ENCODE peak calls at places on chromosomes 2 and 18, in eight cellular contexts. S is thyroid gland; H is H9; F is CD8-positive, alpha-beta memory T cell; L is A172; P is uterus; U is activated naive CD4-positive, alpha-beta T cell; Z is KBM-7. J is an unnamed sample.

GRCh38 chr2:73243884-73244570 is 9.9 kb downstream of the CCT7 start:
- DNase-seq in S (no peak), H (no peak), F (no peak), L (peak), P (no peak), U (no peak), Z (no peak), J (no peak)

GRCh38 chr2:147806846-147807245 is 38.0 kb upstream of the ACVR2A start:
- DNase-seq in S (no peak), H (no peak), F (no peak), L (no peak), P (no peak), U (no peak), Z (no peak), J (no peak)

GRCh38 chr2:105712166-105712915 is 32.4 kb upstream of the NCK2 start:
- DNase-seq in S (no peak), H (no peak), F (no peak), L (peak), P (no peak), U (no peak), Z (no peak), J (no peak)

GRCh38 chr2:2229898-2230817 is 100.9 kb downstream of the MYT1L start:
- DNase-seq in S (no peak), H (no peak), F (no peak), L (peak), P (no peak), U (no peak), Z (no peak), J (no peak)

GRCh38 chr18:24460388-24460787 is at the start of gene HRH4:
- DNase-seq in S (no peak), H (no peak), F (no peak), L (no peak), P (no peak), U (no peak), Z (peak), J (no peak)

GRCh38 chr2:1715184-1716012 is 28.9 kb downstream of the PXDN start:
- DNase-seq in S (no peak), H (no peak), F (no peak), L (no peak), P (peak), U (no peak), Z (no peak), J (no peak)

GRCh38 chr18:79133724-79134123 is 64.5 kb downstream of the ATP9B start:
- DNase-seq in S (no peak), H (no peak), F (no peak), L (no peak), P (no peak), U (no peak), Z (no peak), J (no peak)

GRCh38 chr2:25115902-25116301 is 52.5 kb downstream of the POMC start:
- DNase-seq in S (no peak), H (no peak), F (no peak), L (no peak), P (no peak), U (no peak), Z (no peak), J (no peak)

GRCh38 chr2:188695953-188696352 is 278.2 kb upstream of the COL3A1 start:
- DNase-seq in S (no peak), H (no peak), F (no peak), L (peak), P (no peak), U (no peak), Z (no peak), J (no peak)

GRCh38 chr2:32624813-32625212 is 3.0 kb upstream of the TTC27 start:
- DNase-seq in S (no peak), H (no peak), F (no peak), L (no peak), P (no peak), U (no peak), Z (no peak), J (no peak)

GRCh38 chr2:226796840-226797288 is 2.8 kb downstream of the IRS1 start:
- DNase-seq in S (peak), H (peak), F (no peak), L (no peak), P (peak), U (no peak), Z (no peak), J (peak)

GRCh38 chr2:109098251-109098920 is 30.6 kb upstream of the SH3RF3 start:
- DNase-seq in S (no peak), H (no peak), F (no peak), L (peak), P (no peak), U (no peak), Z (no peak), J (no peak)

GRCh38 chr2:111665011-111665410 is 219.0 kb downstream of the ANAPC1 start:
- DNase-seq in S (no peak), H (no peak), F (no peak), L (no peak), P (no peak), U (no peak), Z (no peak), J (no peak)

GRCh38 chr2:126749537-126749936 is 93.6 kb downstream of the GYPC start:
- DNase-seq in S (no peak), H (no peak), F (no peak), L (no peak), P (no peak), U (no peak), Z (no peak), J (no peak)

GRCh38 chr2:230751062-230751461 is 38.4 kb downstream of the CAB39 start:
- DNase-seq in S (no peak), H (no peak), F (no peak), L (no peak), P (no peak), U (no peak), Z (no peak), J (no peak)

GRCh38 chr2:794554-795244 is 117.5 kb upstream of the TMEM18 start:
- DNase-seq in S (no peak), H (peak), F (no peak), L (no peak), P (no peak), U (no peak), Z (no peak), J (no peak)

GRCh38 chr2:105734762-105735538 is 9.8 kb upstream of the NCK2 start:
- DNase-seq in S (no peak), H (no peak), F (no peak), L (peak), P (no peak), U (no peak), Z (peak), J (no peak)

GRCh38 chr2:73489053-73489452 is 103.4 kb downstream of the ALMS1 start:
- DNase-seq in S (no peak), H (no peak), F (no peak), L (no peak), P (no peak), U (no peak), Z (peak), J (no peak)

GRCh38 chr2:437772-438393 is 150.0 kb upstream of the ALKAL2 start:
- DNase-seq in S (no peak), H (peak), F (peak), L (no peak), P (no peak), U (peak), Z (peak), J (no peak)

GRCh38 chr2:223306371-223306770 is 254.4 kb downstream of the KCNE4 start:
- DNase-seq in S (no peak), H (peak), F (no peak), L (peak), P (no peak), U (no peak), Z (peak), J (peak)

GRCh38 chr18:57959278-57959677 is 84.7 kb upstream of the NEDD4L start:
- DNase-seq in S (peak), H (peak), F (no peak), L (peak), P (no peak), U (no peak), Z (peak), J (no peak)

GRCh38 chr2:159114835-159115234 is 146.4 kb downstream of the TANC1 start:
- DNase-seq in S (no peak), H (no peak), F (no peak), L (no peak), P (no peak), U (no peak), Z (no peak), J (no peak)

GRCh38 chr2:159595410-159596046 is 20.8 kb downstream of the BAZ2B start:
- DNase-seq in S (no peak), H (no peak), F (no peak), L (no peak), P (no peak), U (no peak), Z (peak), J (no peak)

GRCh38 chr18:56196495-56197225 is 441.7 kb downstream of the TXNL1 start:
- DNase-seq in S (no peak), H (no peak), F (no peak), L (no peak), P (no peak), U (no peak), Z (no peak), J (no peak)

GRCh38 chr18:42459873-42460272 is 504.8 kb downstream of the PIK3C3 start:
- DNase-seq in S (no peak), H (no peak), F (no peak), L (no peak), P (no peak), U (no peak), Z (no peak), J (no peak)

GRCh38 chr2:48531141-48531648 is 1.2 kb downstream of the STON1 start:
- DNase-seq in S (peak), H (no peak), F (no peak), L (peak), P (peak), U (no peak), Z (peak), J (no peak)

GRCh38 chr2:64291181-64291580 is 147.0 kb upstream of the PELI1 start:
- DNase-seq in S (no peak), H (no peak), F (no peak), L (peak), P (no peak), U (no peak), Z (no peak), J (no peak)

GRCh38 chr2:181457741-181458425 is 697 bp downstream of the ITGA4 start:
- DNase-seq in S (no peak), H (peak), F (peak), L (peak), P (peak), U (peak), Z (peak), J (peak)

GRCh38 chr2:160513120-160513519 is 19.5 kb upstream of the RBMS1 start:
- DNase-seq in S (no peak), H (no peak), F (no peak), L (no peak), P (no peak), U (no peak), Z (no peak), J (no peak)

GRCh38 chr2:169824373-169825333 is at the start of gene METTL5:
- DNase-seq in S (peak), H (peak), F (peak), L (peak), P (peak), U (peak), Z (peak), J (peak)

GRCh38 chr2:219691551-219691950 is 64.1 kb downstream of the SLC4A3 start:
- DNase-seq in S (no peak), H (no peak), F (no peak), L (no peak), P (no peak), U (no peak), Z (no peak), J (no peak)

GRCh38 chr2:170324640-170325046 is 146.7 kb downstream of the MYO3B start:
- DNase-seq in S (peak), H (peak), F (no peak), L (peak), P (no peak), U (peak), Z (peak), J (peak)

GRCh38 chr18:33210575-33211189 is 229.8 kb downstream of the CCDC178 start:
- DNase-seq in S (no peak), H (peak), F (no peak), L (peak), P (no peak), U (no peak), Z (peak), J (no peak)